ENCODE peak calls at places on chromosome 2, in eight cellular contexts. Q is stimulated activated CD8-positive, alpha-beta memory T cell treated with anti-CD3 and anti-CD28 coated beads, Interleukin-12 subunit alpha, Interleukin-12 subunit beta, amount 100 ng/mL, for 1 hour; N is cardiac muscle cell; O is activated T-cell treated with anti-CD3 and anti-CD28 coated beads for 1 hour; L is transverse colon; T is MCF 10A; S is fibroblast of pulmonary artery; W is HT-29. X is an unnamed sample.

GRCh38 chr2:76506538-76506937 is 795.8 kb upstream of the GCFC2 start:
- DNase-seq in W (no peak), N (no peak), Q (no peak), O (no peak), S (no peak), T (peak), L (no peak), X (no peak)

GRCh38 chr2:182924311-182924710 is 57.9 kb upstream of the FRZB start:
- DNase-seq in S (peak), L (no peak), W (no peak), N (peak), Q (no peak), O (no peak), T (peak), X (no peak)

GRCh38 chr2:157415632-157416101 is 28.2 kb downstream of the CYTIP start:
- DNase-seq in S (no peak), O (no peak), Q (no peak), T (no peak), W (no peak), L (no peak), N (no peak), X (no peak)

GRCh38 chr2:187310696-187311095 is 137.4 kb downstream of the CALCRL start:
- DNase-seq in N (peak), L (no peak), S (peak), O (no peak), W (no peak), T (no peak), Q (no peak), X (no peak)

GRCh38 chr2:125512313-125512712 is 1143.6 kb upstream of the GYPC start:
- DNase-seq in O (no peak), N (no peak), T (no peak), L (no peak), W (no peak), Q (no peak), S (no peak), X (no peak)

GRCh38 chr2:10790228-10790973 is 22.2 kb downstream of the PDIA6 start:
- DNase-seq in T (no peak), O (no peak), L (peak), N (no peak), Q (no peak), S (no peak), W (no peak), X (no peak)

GRCh38 chr2:174327958-174328308 is 6.8 kb upstream of the SP9 start:
- DNase-seq in S (no peak), T (no peak), W (no peak), L (no peak), Q (no peak), O (no peak), N (no peak), X (no peak)

GRCh38 chr2:20543579-20543887 is 96.7 kb downstream of the RHOB start:
- DNase-seq in Q (no peak), T (no peak), O (no peak), S (no peak), W (no peak), L (no peak), N (no peak), X (no peak)

GRCh38 chr2:241813080-241813805 is 4.2 kb downstream of the NEU4 start:
- DNase-seq in T (no peak), Q (no peak), N (peak), L (peak), S (no peak), O (no peak), W (no peak), X (no peak)

GRCh38 chr2:23916727-23917458 is 10.0 kb downstream of the ATAD2B start:
- DNase-seq in O (no peak), N (no peak), L (no peak), S (no peak), W (peak), T (no peak), Q (no peak), X (no peak)

GRCh38 chr2:23662941-23663729 is 263.8 kb downstream of the ATAD2B start:
- DNase-seq in T (no peak), L (peak), S (no peak), O (no peak), W (no peak), Q (no peak), N (peak), X (no peak)

X was measured in effector CD8-positive, alpha-beta T cell.